ENCODE peak calls at places on chromosomes 16 and 17, in eight cellular contexts. F is psoas muscle; C is uterus; J is sigmoid colon; Z is CD8-positive, alpha-beta T cell; L is AG09309; D is adrenal gland; W is fibroblast of lung. Q is an unnamed sample.

GRCh38 chr16:89805136-89805905 is 11.1 kb downstream of the FANCA start:
- DNase-seq in J (no peak), W (peak; percentile 45), Z (no peak), L (peak; percentile 18), D (no peak), F (no peak), C (no peak), Q (peak; percentile 47)

GRCh38 chr16:87392823-87393679 is 915 bp downstream of the MAP1LC3B start:
- DNase-seq in L (no peak), F (no peak), D (peak; percentile 82), J (peak; percentile 82), C (peak; percentile 44), W (peak; percentile 59), Z (peak; percentile 62), Q (peak; percentile 53)

GRCh38 chr16:56608876-56609462 is 585 bp downstream of the MT2A start:
- DNase-seq in Z (no peak), F (peak; percentile 34), W (no peak), D (no peak), L (no peak), C (no peak), J (no peak), Q (no peak)

GRCh38 chr17:70238228-70238627 is 68.9 kb downstream of the KCNJ2 start:
- DNase-seq in W (no peak), C (no peak), L (no peak), Z (no peak), D (no peak), F (no peak), J (no peak), Q (no peak)

GRCh38 chr17:65139045-65139764 is 2.0 kb downstream of the RGS9 start:
- DNase-seq in J (no peak), C (no peak), Z (no peak), W (no peak), D (no peak), F (no peak), L (no peak), Q (no peak)

GRCh38 chr17:28968914-28969295 is 17.6 kb upstream of the PHF12 start:
- DNase-seq in Z (no peak), F (no peak), J (no peak), W (no peak), L (no peak), C (no peak), D (no peak), Q (no peak)

GRCh38 chr17:19752216-19753048 is 4.3 kb upstream of the ALDH3A1 start:
- DNase-seq in J (peak; percentile 46), Z (no peak), W (no peak), F (no peak), C (no peak), L (no peak), D (no peak), Q (no peak)

GRCh38 chr17:67200727-67201301 is 44.2 kb downstream of the HELZ start:
- DNase-seq in Z (no peak), W (no peak), D (no peak), F (no peak), C (no peak), J (no peak), L (no peak), Q (no peak)

GRCh38 chr16:80350066-80350465 is 190.7 kb upstream of the DYNLRB2 start:
- DNase-seq in Z (no peak), C (no peak), W (no peak), D (no peak), F (no peak), J (no peak), L (no peak), Q (no peak)

GRCh38 chr16:1181715-1182671 is 29.1 kb downstream of the CACNA1H start:
- DNase-seq in J (peak; percentile 94), L (no peak), Z (no peak), F (peak; percentile 63), D (peak; percentile 90), C (peak; percentile 87), W (peak; percentile 92), Q (peak; percentile 50)

GRCh38 chr16:1180772-1181714 is 28.1 kb downstream of the CACNA1H start:
- DNase-seq in C (peak; percentile 55), J (no peak), F (no peak), W (no peak), L (no peak), D (no peak), Z (no peak), Q (no peak)

GRCh38 chr16:1183235-1183907 is 30.5 kb downstream of the CACNA1H start:
- DNase-seq in C (peak; percentile 83), F (peak; percentile 48), J (peak; percentile 90), L (no peak), D (peak; percentile 79), W (peak; percentile 74), Z (no peak), Q (no peak)

GRCh38 chr16:1184980-1185379 is 32.1 kb downstream of the CACNA1H start:
- DNase-seq in D (no peak), C (no peak), L (no peak), W (no peak), J (no peak), F (no peak), Z (no peak), Q (no peak)

DNA sequence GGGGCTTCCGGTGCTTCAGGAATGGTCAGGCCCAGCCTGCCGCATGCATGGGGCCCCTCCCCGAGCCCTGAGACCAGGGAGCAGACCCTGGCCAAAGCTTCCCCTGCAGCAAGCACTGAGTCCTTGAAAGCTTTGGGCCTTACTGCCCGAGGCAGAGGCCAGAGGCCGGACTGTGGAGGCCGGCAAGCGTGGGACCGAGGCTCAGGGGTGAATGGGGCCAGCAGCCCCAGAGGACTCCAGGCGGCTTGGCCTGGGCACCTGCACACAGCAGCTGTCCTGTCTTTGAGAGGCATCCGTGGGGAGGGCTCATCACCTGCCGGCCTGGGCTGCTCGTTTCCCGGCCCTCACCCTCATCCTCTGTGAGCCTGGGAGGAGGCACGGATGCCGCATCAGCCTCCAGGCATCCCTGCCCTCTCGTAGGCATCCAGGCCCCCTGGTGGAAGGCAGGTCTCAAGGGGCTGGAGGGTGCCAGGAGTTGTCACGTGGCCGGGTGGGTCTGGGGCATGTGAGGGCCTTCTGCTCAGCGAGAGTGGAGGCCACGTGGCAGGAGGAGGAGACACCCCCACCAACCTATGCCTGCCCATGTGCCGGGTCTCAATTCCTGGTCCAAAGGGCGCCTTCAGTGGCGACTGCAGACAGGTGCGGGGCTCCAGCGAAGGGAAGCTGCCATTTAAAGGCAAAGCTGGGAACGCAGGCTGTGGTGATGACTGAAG is 31.4 kb downstream of the CACNA1H start:
- DNase-seq in D (no peak), L (no peak), C (peak; percentile 43), W (no peak), Z (no peak), F (no peak), J (peak; percentile 86), Q (no peak)
- TF ChIP-seq CTCF in D (no peak), L (no peak), C (peak; percentile 6), W (peak; percentile 0), Z (no peak), F (no peak), J (peak; percentile 60), Q (no peak)

DNA sequence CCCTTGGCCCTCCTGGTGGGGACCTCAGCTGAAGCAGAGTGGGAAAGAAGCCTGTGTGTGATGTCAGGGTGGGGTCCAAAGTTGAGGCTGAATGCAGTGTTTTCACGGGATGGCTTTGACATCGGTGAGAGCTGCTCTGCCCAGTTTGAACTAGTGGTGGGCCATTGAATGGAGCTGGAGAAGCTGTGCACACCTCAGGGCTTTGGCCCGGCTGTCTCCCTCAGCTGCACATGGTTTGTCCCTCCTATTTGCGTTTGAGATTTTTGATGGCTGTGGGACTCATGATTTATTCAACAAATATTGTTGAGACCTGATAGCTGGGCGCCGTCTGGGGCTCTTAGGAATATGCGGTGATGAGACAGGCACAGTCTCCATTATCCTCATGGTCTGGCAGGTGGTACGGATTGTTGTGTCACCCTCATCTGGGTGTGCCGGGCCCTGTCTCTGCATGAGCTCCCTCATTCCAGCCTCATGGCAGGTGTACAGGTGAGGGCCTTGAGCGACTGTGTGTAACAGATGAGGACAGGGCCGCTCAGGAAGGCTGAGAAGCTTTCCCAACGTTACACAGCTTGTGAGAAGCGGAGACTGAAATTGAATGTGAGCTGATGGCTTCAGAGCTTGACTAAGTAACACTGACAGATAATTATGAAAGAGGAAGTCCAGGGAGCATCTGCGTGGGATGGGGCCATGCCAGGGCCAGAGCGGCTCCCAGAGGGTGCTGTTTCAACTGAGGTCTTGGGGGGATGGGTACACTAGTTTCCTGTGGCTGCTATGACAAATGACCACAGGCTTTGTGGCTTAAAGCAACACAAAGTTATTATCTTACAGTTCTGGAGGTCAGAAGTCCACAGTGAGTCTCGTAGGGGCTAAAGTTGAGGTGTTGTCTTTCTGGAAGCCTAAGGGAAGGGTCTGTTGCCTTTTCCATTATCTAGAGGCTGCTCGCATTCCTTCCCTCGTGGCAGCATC is 36.5 kb downstream of the CMIP start:
- DNase-seq in F (peak; percentile 50), J (peak; percentile 81), D (peak; percentile 86), W (peak; percentile 45), Z (no peak), L (no peak), C (no peak), Q (peak; percentile 41)
- TF ChIP-seq CTCF in F (no peak), J (no peak), D (no peak), W (no peak), Z (no peak), L (no peak), C (no peak), Q (no peak)

GRCh38 chr17:14813649-14814048 is 451.5 kb downstream of the PMP22 start:
- DNase-seq in Z (no peak), C (no peak), L (no peak), J (no peak), F (no peak), D (peak; percentile 59), W (no peak), Q (no peak)
- TF ChIP-seq CTCF in Z (no peak), C (no peak), L (no peak), J (no peak), F (no peak), D (peak; percentile 38), W (no peak), Q (peak; percentile 48)

GRCh38 chr16:78439646-78440045 is 340.2 kb downstream of the WWOX start:
- DNase-seq in J (no peak), D (no peak), C (no peak), F (no peak), W (no peak), Z (no peak), L (no peak), Q (no peak)

GRCh38 chr16:78436846-78437245 is 337.4 kb downstream of the WWOX start:
- DNase-seq in J (no peak), Z (no peak), W (no peak), C (no peak), D (no peak), L (no peak), F (no peak), Q (no peak)

GRCh38 chr16:78434401-78434800 is 334.9 kb downstream of the WWOX start:
- DNase-seq in C (no peak), J (no peak), D (no peak), F (no peak), W (no peak), Z (no peak), L (no peak), Q (no peak)

GRCh38 chr16:78436023-78436422 is 336.6 kb downstream of the WWOX start:
- DNase-seq in J (no peak), W (no peak), F (no peak), D (no peak), C (no peak), Z (no peak), L (no peak), Q (no peak)

DNA sequence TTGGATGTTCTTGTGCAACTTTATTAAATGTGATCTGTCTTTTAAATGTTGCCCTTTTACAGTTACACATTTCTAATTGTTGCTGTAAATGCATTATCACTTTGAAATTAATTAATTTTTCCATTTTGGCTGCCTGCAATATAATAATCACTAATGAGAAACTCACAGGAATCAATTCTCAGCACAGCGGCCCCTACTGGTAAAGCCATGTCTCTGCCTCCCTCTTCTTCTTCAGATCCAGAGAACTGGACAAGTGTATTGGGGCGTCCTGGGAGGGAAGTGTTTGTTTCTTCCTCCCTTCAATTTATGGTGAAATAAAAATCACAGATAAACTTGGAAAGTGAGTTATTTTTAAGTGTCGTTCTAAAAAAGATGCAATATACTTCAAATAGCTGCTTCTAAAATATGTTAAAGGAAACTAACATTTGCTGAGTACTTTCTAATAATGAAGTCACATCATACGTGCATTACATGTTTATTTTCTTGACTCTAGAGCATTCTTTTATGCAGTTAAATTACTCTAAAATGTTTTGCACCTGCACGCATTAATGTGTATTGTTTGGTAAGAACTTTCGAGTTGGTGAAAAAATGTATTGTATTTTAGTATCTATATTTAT is 338.0 kb downstream of the WWOX start:
- DNase-seq in J (no peak), C (peak; percentile 26), Z (peak; percentile 51), L (no peak), D (peak; percentile 54), W (no peak), F (no peak), Q (no peak)
- TF ChIP-seq CTCF in J (peak; percentile 12), C (peak; percentile 63), Z (peak; percentile 94), L (peak; percentile 49), D (peak; percentile 43), W (peak; percentile 90), F (peak; percentile 77), Q (peak; percentile 79)